ENCODE peak calls at places on chromosomes 3 and 15, in four cellular contexts. One of them, this sample, is unnamed. For H3K9me3, the result is how much of the 10 kb centered on the place peaks cover.

GRCh38 chr3:44104668-44105321 is 136.9 kb upstream of the TOPAZ1 start:
- DNase-seq in aorta: no peak
- DNase-seq in H1: no peak
- DNase-seq in IMR-90: peak
- DNase-seq in this sample: no peak

GRCh38 chr3:50445919-50446318 is 57.5 kb downstream of the CACNA2D2 start:
- DNase-seq in aorta: no peak
- DNase-seq in IMR-90: no peak
- DNase-seq in H1: no peak
- DNase-seq in this sample: no peak

GRCh38 chr3:100556656-100557310 is 52.6 kb upstream of the ADGRG7 start:
- DNase-seq in H1: no peak
- DNase-seq in IMR-90: peak
- DNase-seq in aorta: no peak
- DNase-seq in this sample: no peak

GRCh38 chr3:159486580-159486979 is 502.1 kb upstream of the IL12A start:
- DNase-seq in H1: peak
- DNase-seq in aorta: no peak
- DNase-seq in IMR-90: peak
- DNase-seq in this sample: no peak

GRCh38 chr3:159765025-159765859 is 223.4 kb upstream of the IL12A start:
- DNase-seq in H1: peak
- DNase-seq in aorta: peak
- DNase-seq in IMR-90: peak
- DNase-seq in this sample: no peak

GRCh38 chr3:132519914-132520313 is 77.2 kb upstream of the ACKR4 start:
- DNase-seq in IMR-90: no peak
- DNase-seq in H1: no peak
- DNase-seq in aorta: no peak
- DNase-seq in this sample: no peak

GRCh38 chr15:96087180-96087886 is 243.2 kb upstream of the NR2F2 start:
- DNase-seq in H1: no peak
- DNase-seq in aorta: no peak
- DNase-seq in IMR-90: no peak
- DNase-seq in this sample: no peak

GRCh38 chr15:31439328-31439727 is 112.7 kb downstream of the KLF13 start:
- DNase-seq in aorta: no peak
- DNase-seq in H1: peak
- DNase-seq in IMR-90: no peak
- DNase-seq in this sample: no peak

GRCh38 chr3:104906001-104906639 is 460.6 kb upstream of the ALCAM start:
- DNase-seq in H1: no peak
- DNase-seq in IMR-90: no peak
- DNase-seq in aorta: no peak
- DNase-seq in this sample: peak

GRCh38 chr3:189625566-189625965 is 5.6 kb upstream of the TP63 start:
- DNase-seq in aorta: no peak
- DNase-seq in IMR-90: no peak
- DNase-seq in H1: no peak
- DNase-seq in this sample: no peak

GRCh38 chr3:120855665-120856437 is 52.2 kb upstream of the STXBP5L start:
- DNase-seq in aorta: peak
- DNase-seq in IMR-90: peak
- DNase-seq in H1: no peak
- DNase-seq in this sample: no peak

GRCh38 chr3:37543692-37544091 is 318.0 kb upstream of the CTDSPL start:
- DNase-seq in IMR-90: no peak
- DNase-seq in H1: no peak
- DNase-seq in aorta: no peak
- DNase-seq in this sample: no peak

GRCh38 chr15:76195506-76196285 is 115.6 kb downstream of the ETFA start:
- DNase-seq in IMR-90: no peak
- DNase-seq in H1: no peak
- DNase-seq in aorta: peak
- DNase-seq in this sample: peak

GRCh38 chr3:130412991-130413390 is 67.5 kb downstream of the COL6A5 start:
- DNase-seq in H1: no peak
- DNase-seq in IMR-90: no peak
- DNase-seq in aorta: no peak
- DNase-seq in this sample: no peak

GRCh38 chr3:63857311-63857710 is 6.3 kb downstream of the THOC7 start:
- DNase-seq in aorta: no peak
- DNase-seq in H1: no peak
- DNase-seq in IMR-90: no peak
- DNase-seq in this sample: no peak

GRCh38 chr3:46539443-46540005 is 26.6 kb downstream of the LRRC2 start:
- DNase-seq in H1: no peak
- DNase-seq in aorta: no peak
- DNase-seq in IMR-90: no peak
- DNase-seq in this sample: no peak

GRCh38 chr15:65638107-65638506 is 16.4 kb downstream of the SLC24A1 start:
- DNase-seq in aorta: no peak
- DNase-seq in H1: no peak
- DNase-seq in IMR-90: no peak
- DNase-seq in this sample: no peak

GRCh38 chr3:105118905-105119304 is 247.8 kb upstream of the ALCAM start:
- DNase-seq in H1: no peak
- DNase-seq in aorta: no peak
- DNase-seq in IMR-90: peak
- DNase-seq in this sample: no peak

GRCh38 chr15:39882602-39883001 is 37.5 kb downstream of the GPR176 start:
- DNase-seq in H1: no peak
- DNase-seq in IMR-90: no peak
- DNase-seq in aorta: no peak
- DNase-seq in this sample: no peak

GRCh38 chr3:169668957-169669681 is 5.6 kb upstream of the MECOM start:
- DNase-seq in IMR-90: peak
- DNase-seq in H1: peak
- DNase-seq in aorta: peak
- DNase-seq in this sample: peak

GRCh38 chr3:128329491-128330300 is 137.0 kb downstream of the DNAJB8 start:
- DNase-seq in H1: no peak
- DNase-seq in IMR-90: no peak
- DNase-seq in aorta: peak
- DNase-seq in this sample: peak

GRCh38 chr3:73504255-73504654 is 120.5 kb downstream of the PDZRN3 start:
- DNase-seq in IMR-90: no peak
- DNase-seq in aorta: no peak
- DNase-seq in H1: no peak
- DNase-seq in this sample: no peak

GRCh38 chr3:21839592-21839991 is 88.6 kb upstream of the ZNF385D start:
- DNase-seq in aorta: no peak
- DNase-seq in IMR-90: peak
- DNase-seq in H1: peak
- DNase-seq in this sample: no peak

GRCh38 chr3:161163297-161163696 is 57.8 kb upstream of the NMD3 start:
- DNase-seq in IMR-90: peak
- DNase-seq in H1: no peak
- DNase-seq in aorta: no peak
- DNase-seq in this sample: no peak

GRCh38 chr3:127450331-127450730 is 140.2 kb downstream of the TPRA1 start:
- DNase-seq in IMR-90: no peak
- DNase-seq in H1: no peak
- DNase-seq in aorta: peak
- DNase-seq in this sample: peak

GRCh38 chr3:33537135-33537534 is 96.9 kb upstream of the UBP1 start:
- DNase-seq in aorta: no peak
- DNase-seq in H1: no peak
- DNase-seq in IMR-90: no peak
- DNase-seq in this sample: no peak

GRCh38 chr3:184110316-184110725 is 13.5 kb downstream of the HTR3E start:
- DNase-seq in IMR-90: peak
- DNase-seq in H1: no peak
- DNase-seq in aorta: no peak
- DNase-seq in this sample: no peak

DNA sequence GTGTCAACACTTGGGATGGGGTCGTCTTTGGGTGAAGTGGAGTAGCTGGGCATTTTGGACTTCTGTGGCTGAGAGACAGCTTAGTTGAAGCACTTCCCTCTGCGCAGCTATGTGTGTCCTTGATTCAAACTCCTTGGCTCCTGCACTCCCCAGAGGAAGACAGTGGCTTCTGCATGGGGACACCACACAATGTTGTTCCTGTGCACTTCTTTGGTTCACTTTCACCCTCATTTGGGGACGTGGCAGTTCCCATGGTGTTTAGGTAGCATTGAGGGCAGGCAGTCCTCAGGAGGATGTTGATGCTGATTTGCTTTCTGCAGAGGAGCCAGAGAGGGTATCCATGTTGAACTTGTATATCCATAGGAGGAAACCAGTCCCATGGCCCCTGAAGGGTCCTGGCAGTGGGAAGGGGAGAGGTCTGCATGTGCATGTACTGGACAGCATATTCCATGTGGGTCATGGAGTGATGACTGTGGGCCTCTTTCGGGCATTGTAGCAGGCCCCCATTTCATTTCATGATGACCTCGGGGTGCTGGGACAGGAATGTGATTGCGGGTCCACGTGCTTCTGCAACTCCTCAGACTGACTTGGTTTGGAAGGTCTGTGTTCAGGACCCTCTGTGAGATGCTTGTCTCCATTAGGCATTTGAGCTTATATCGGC is 135.4 kb downstream of the SNRPN start:
- DNase-seq in aorta: no peak
- DNase-seq in H1: no peak
- DNase-seq in IMR-90: no peak
- DNase-seq in this sample: peak
- H3K9me3 ChIP-seq in aorta: under half
- H3K9me3 ChIP-seq in H1: under half
- H3K9me3 ChIP-seq in IMR-90: half or more
- H3K9me3 ChIP-seq in this sample: half or more

GRCh38 chr15:88896339-88897033 is 1.1 kb upstream of the HAPLN3 start:
- DNase-seq in H1: peak
- DNase-seq in IMR-90: no peak
- DNase-seq in aorta: no peak
- DNase-seq in this sample: no peak

GRCh38 chr15:88894819-88895767 is at the start of gene HAPLN3:
- DNase-seq in aorta: peak
- DNase-seq in IMR-90: peak
- DNase-seq in H1: peak
- DNase-seq in this sample: no peak

GRCh38 chr15:88898736-88899135 is 3.4 kb upstream of the HAPLN3 start:
- DNase-seq in H1: peak
- DNase-seq in aorta: no peak
- DNase-seq in IMR-90: no peak
- DNase-seq in this sample: no peak

GRCh38 chr15:88897456-88898194 is 2.3 kb upstream of the HAPLN3 start:
- DNase-seq in IMR-90: peak
- DNase-seq in aorta: peak
- DNase-seq in H1: peak
- DNase-seq in this sample: peak

DNA sequence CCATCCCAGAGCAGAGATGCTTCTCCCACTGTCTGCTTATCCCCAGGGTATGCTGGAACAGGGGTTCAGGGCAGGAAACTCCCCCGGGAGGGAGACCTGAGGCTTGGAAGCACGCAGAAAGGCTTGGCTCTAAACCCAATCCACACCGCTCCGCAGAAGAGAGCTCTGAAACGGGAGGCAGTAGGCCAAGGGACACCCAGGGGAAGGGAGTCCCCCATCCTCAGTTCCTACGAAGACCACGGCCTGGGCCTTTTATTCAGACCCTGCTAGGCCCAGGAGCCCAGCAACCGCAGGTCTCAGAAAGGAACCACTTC is 1.8 kb upstream of the HAPLN3 start:
- DNase-seq in H1: no peak
- DNase-seq in IMR-90: no peak
- DNase-seq in aorta: no peak
- DNase-seq in this sample: no peak
- H3K4me3 ChIP-seq in H1: no peak
- H3K4me3 ChIP-seq in IMR-90: no peak
- H3K4me3 ChIP-seq in aorta: no peak
- H3K4me3 ChIP-seq in this sample: no peak

GRCh38 chr3:136750209-136750921 is 1.8 kb downstream of the STAG1 start:
- DNase-seq in H1: peak
- DNase-seq in aorta: no peak
- DNase-seq in IMR-90: no peak
- DNase-seq in this sample: no peak

GRCh38 chr3:136751259-136752045 is 726 bp downstream of the STAG1 start:
- DNase-seq in aorta: peak
- DNase-seq in H1: peak
- DNase-seq in IMR-90: peak
- DNase-seq in this sample: peak

GRCh38 chr3:136752046-136752326 is 192 bp downstream of the STAG1 start:
- DNase-seq in IMR-90: no peak
- DNase-seq in aorta: no peak
- DNase-seq in H1: no peak
- DNase-seq in this sample: no peak

GRCh38 chr3:136750922-136751258 is 1.3 kb downstream of the STAG1 start:
- DNase-seq in H1: no peak
- DNase-seq in aorta: no peak
- DNase-seq in IMR-90: peak
- DNase-seq in this sample: no peak

DNA sequence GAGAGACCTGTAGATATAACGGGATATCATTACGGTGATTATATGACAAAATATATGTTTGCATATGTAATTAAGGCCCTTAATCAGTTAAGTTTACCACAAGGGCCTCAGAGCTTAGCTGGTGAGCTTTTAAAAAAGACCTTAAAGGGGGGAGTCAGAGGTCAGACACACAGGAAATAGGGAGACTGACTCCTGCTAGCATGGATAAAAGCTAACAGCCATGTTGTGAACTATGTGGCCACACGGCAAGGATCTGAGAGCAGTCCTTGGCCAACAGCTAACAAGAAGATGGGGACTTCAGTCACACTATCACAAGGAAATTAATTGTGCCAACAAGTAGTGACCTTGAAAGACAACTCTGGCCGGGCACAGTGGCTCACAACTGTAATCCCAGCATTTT is 3.1 kb downstream of the STAG1 start:
- DNase-seq in aorta: no peak
- DNase-seq in IMR-90: no peak
- DNase-seq in H1: no peak
- DNase-seq in this sample: no peak
- H3K27ac ChIP-seq in aorta: no peak
- H3K27ac ChIP-seq in IMR-90: peak
- H3K27ac ChIP-seq in H1: no peak
- H3K27ac ChIP-seq in this sample: peak

GRCh38 chr15:26711445-26711844 is 61.4 kb downstream of the GABRB3 start:
- DNase-seq in aorta: no peak
- DNase-seq in H1: no peak
- DNase-seq in IMR-90: no peak
- DNase-seq in this sample: no peak

GRCh38 chr15:26712350-26712749 is 60.5 kb downstream of the GABRB3 start:
- DNase-seq in H1: no peak
- DNase-seq in IMR-90: no peak
- DNase-seq in aorta: no peak
- DNase-seq in this sample: no peak

GRCh38 chr15:26716069-26716468 is 56.8 kb downstream of the GABRB3 start:
- DNase-seq in H1: no peak
- DNase-seq in IMR-90: no peak
- DNase-seq in aorta: no peak
- DNase-seq in this sample: no peak

DNA sequence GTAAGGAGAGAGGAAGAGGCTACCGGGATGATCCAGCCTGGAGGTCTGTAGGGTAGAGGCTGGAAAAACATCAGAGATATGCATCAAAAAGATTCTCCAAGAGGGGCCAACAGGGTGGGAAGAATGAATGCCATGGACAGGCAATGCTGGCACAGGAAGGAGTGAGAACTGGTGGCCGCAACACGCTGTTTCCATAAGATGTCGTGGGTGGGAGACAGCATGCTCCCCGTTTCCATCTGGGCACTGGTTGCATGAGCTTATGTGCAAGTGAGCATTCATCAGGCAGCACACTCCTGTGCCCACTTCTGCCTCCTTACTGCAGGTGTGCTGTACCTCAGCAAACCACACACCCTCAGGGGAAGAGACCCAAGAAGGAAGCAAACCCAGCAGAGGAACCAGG is 59.4 kb downstream of the GABRB3 start:
- DNase-seq in IMR-90: no peak
- DNase-seq in H1: no peak
- DNase-seq in aorta: no peak
- DNase-seq in this sample: no peak
- H3K9me3 ChIP-seq in IMR-90: under half
- H3K9me3 ChIP-seq in H1: under half
- H3K9me3 ChIP-seq in aorta: under half
- H3K9me3 ChIP-seq in this sample: under half

This sample was measured in spleen.